ENCODE peak calls at places on chromosome 17, in eight cellular contexts. H is fibroblast of lung, S is astrocyte of the spinal cord, U is dorsolateral prefrontal cortex, F is nephron progenitor cell, P is brain microvascular endothelial cell, J is Calu3, Q is colonic mucosa. B is an unnamed sample.

GRCh38 chr17:56314026-56314425 is 160.8 kb downstream of the ANKFN1 start:
- DNase-seq in H (no peak), S (peak), U (no peak), F (no peak), P (no peak), J (no peak), Q (no peak), B (no peak)

GRCh38 chr17:76681222-76682137 is 29.3 kb downstream of the MXRA7 start:
- DNase-seq in H (peak), S (peak), U (peak), F (peak), P (peak), J (peak), Q (peak), B (peak)

GRCh38 chr17:19618015-19618414 is 30.5 kb upstream of the ALDH3A2 start:
- DNase-seq in H (no peak), S (no peak), U (no peak), F (no peak), P (no peak), J (no peak), Q (no peak), B (no peak)

GRCh38 chr17:34116306-34116705 is 138.8 kb upstream of the CCL2 start:
- DNase-seq in H (no peak), S (no peak), U (no peak), F (no peak), P (no peak), J (no peak), Q (no peak), B (no peak)

GRCh38 chr17:40827746-40828453 is 5.5 kb upstream of the KRT10 start:
- DNase-seq in H (peak), S (peak), U (no peak), F (no peak), P (peak), J (no peak), Q (no peak), B (peak)

GRCh38 chr17:64170286-64170685 is 40.3 kb upstream of the ERN1 start:
- DNase-seq in H (no peak), S (no peak), U (no peak), F (no peak), P (no peak), J (no peak), Q (no peak), B (no peak)

GRCh38 chr17:74271902-74272563 is 2.0 kb upstream of the DNAI2 start:
- DNase-seq in H (no peak), S (no peak), U (peak), F (no peak), P (no peak), J (no peak), Q (peak), B (no peak)

GRCh38 chr17:15291674-15292361 is 26.7 kb upstream of the PMP22 start:
- DNase-seq in H (peak), S (peak), U (no peak), F (no peak), P (no peak), J (no peak), Q (no peak), B (no peak)

GRCh38 chr17:39755550-39756375 is 18.0 kb downstream of the GRB7 start:
- DNase-seq in H (no peak), S (no peak), U (no peak), F (no peak), P (no peak), J (peak), Q (no peak), B (no peak)

GRCh38 chr17:63514974-63515373 is 8.2 kb upstream of the KCNH6 start:
- DNase-seq in H (no peak), S (no peak), U (no peak), F (no peak), P (no peak), J (no peak), Q (no peak), B (no peak)

GRCh38 chr17:80947200-80947940 is 44.3 kb upstream of the CHMP6 start:
- DNase-seq in H (no peak), S (no peak), U (peak), F (no peak), P (no peak), J (no peak), Q (no peak), B (no peak)

GRCh38 chr17:14621826-14622621 is 321.1 kb downstream of the HS3ST3B1 start:
- DNase-seq in H (no peak), S (no peak), U (no peak), F (no peak), P (no peak), J (no peak), Q (no peak), B (no peak)

GRCh38 chr17:75983501-75984181 is 4.6 kb downstream of the TEN1 start:
- DNase-seq in H (no peak), S (no peak), U (no peak), F (no peak), P (no peak), J (peak), Q (no peak), B (peak)

GRCh38 chr17:78573955-78574354 is 3.2 kb downstream of the DNAH17 start:
- DNase-seq in H (no peak), S (no peak), U (no peak), F (no peak), P (no peak), J (peak), Q (no peak), B (peak)
- TF ChIP-seq CTCF in H (no peak), S (no peak), U (no peak), F (no peak), P (no peak), J (no peak), Q (no peak), B (no peak)

GRCh38 chr17:29593546-29594440 is 861 bp downstream of the ANKRD13B start:
- DNase-seq in H (peak), S (peak), U (no peak), F (peak), P (no peak), J (peak), Q (no peak), B (peak)
- TF ChIP-seq CTCF in H (peak), S (peak), U (no peak), F (no peak), P (peak), J (peak), Q (no peak), B (peak)

DNA sequence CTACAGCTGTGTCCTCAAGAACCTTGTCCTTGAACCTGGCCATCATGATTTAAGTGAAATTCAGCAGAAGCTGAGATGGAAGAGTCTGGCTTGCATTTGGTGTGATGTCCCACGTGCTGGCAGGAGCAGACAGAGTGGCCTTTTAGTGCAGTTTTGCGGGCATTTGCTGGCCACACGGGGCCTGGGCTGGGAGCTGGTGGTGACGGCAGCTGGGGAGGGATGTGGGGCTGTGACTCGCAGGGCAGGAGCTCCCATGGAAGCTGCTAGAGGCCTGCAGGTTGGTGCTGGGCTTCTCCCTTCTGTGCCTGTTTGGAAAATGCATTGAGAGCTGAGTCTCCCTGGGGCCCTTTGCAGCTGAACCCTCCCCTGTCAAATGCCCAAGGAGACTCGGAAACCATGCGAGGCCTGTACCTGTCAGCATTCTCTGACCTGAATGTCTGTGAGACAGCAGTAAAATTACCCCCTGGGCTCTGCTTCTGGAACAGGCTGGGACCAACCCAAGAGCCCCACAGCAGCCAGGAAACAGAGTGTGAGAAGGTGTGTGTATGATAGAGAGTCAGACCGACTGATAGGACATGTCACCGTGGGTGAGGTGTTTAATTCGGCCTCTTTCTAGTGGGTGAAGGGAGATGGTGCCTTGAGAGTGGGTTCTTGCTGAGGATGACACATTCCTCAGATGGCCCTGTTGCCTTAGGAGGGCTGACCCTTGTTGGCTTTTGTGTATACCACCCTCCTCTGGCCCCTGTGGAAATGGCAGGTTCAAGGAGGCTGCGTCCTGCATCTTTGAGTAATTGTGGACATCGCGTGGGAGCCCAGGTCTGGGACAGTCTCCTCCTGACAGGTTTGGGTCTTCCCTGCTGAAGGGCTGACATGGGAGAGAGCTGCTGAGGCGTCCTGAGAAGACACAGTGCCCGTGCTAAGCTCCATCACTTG is 145.5 kb downstream of the MSI2 start:
- DNase-seq in H (no peak), S (no peak), U (no peak), F (no peak), P (no peak), J (no peak), Q (no peak), B (no peak)
- TF ChIP-seq CTCF in H (no peak), S (no peak), U (no peak), F (peak), P (peak), J (no peak), Q (no peak), B (no peak)

GRCh38 chr17:2023692-2024571 is 1.2 kb downstream of the RTN4RL1 start:
- DNase-seq in H (peak), S (peak), U (no peak), F (peak), P (no peak), J (peak), Q (no peak), B (peak)
- TF ChIP-seq CTCF in H (no peak), S (no peak), U (no peak), F (no peak), P (no peak), J (no peak), Q (no peak), B (no peak)

DNA sequence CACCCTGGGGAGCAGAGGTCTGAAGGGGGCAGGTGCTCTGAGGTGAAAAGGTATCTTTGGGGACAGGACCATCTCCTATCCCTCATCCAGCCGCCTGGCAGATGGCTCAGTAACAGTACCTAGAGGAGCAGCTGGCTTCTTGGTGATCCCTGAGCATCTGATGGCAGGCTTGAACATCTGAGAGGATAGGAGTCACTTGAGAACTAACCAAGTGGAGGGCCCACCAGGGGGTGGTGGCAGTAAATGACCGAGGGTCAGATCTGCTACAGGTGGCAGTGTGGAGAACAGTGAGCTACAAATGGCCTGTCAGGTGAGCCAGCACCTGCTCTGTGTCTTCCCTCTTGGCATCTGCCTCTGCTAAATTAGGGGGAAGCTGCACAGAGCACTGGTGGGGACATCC is 13.8 kb downstream of the HROB start:
- DNase-seq in H (no peak), S (no peak), U (no peak), F (no peak), P (no peak), J (no peak), Q (no peak), B (no peak)
- TF ChIP-seq CTCF in H (no peak), S (no peak), U (no peak), F (no peak), P (no peak), J (no peak), Q (no peak), B (no peak)

DNA sequence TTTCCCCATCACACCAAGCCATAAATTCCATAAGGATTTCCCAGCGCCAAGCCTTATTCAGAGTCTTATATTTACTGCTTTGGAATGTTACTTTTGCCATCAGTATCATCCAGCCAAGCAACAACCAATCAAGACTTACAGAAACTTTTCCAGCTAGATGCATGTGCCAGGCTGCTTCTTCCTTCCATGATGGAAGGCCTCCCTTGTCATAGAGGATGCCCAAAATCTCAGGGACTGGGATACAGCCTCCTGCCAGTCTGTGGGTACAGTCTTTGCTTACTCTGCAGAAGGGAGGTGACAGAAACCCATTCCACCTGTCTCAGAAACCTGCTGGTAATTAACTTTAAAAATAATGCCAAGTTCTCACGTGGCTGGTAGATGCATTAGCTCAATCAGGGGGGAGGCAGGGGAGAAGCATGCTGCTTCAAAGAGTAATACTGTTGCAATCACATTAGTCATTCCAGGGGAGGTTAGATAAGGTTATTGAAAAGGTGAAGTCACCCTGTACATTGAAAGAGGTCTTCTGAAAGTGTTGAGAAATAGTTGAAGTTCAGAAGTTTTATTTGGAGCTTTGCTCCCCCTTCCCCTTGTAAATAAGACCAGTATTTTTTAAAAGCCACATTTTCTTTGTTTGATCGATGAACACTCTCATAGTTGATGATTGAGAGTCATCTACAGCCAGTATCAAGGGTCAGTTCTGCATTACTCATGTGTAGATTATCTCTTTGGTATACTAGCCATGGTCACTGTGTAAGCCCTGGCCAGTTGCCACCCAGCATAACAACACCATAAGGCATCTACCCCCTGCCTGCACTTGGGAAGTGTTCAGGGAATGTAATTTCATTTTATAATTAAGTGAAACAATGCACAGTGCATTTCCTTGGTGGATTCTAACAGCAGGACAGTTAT is 22.2 kb downstream of the HLF start:
- DNase-seq in H (peak), S (peak), U (no peak), F (no peak), P (peak), J (peak), Q (no peak), B (no peak)
- TF ChIP-seq CTCF in H (no peak), S (no peak), U (no peak), F (no peak), P (no peak), J (no peak), Q (no peak), B (no peak)